ENCODE peak calls at places on chromosomes 2 and 18, in five cellular contexts. L is HFF-Myc, T is left cardiac atrium, A is NCI-H2081, W is GM23248. V is an unnamed sample.

GRCh38 chr18:74869904-74870863 is 272.5 kb downstream of the ZNF407 start:
- DNase-seq in L (no peak), T (no peak), A (no peak), W (no peak), V (no peak)

GRCh38 chr18:78721281-78721949 is 258.2 kb upstream of the SALL3 start:
- DNase-seq in L (no peak), T (no peak), A (no peak), W (no peak), V (no peak)

GRCh38 chr18:63963610-63964256 is 6.1 kb upstream of the SERPINB8 start:
- DNase-seq in L (peak), T (peak), A (peak), W (peak), V (peak)

GRCh38 chr2:10302479-10303173 is at the start of gene HPCAL1:
- DNase-seq in L (no peak), T (peak), A (peak), W (peak), V (peak)

GRCh38 chr2:195319112-195319460 is 337.9 kb upstream of the SLC39A10 start:
- DNase-seq in L (no peak), T (no peak), A (no peak), W (peak), V (no peak)

GRCh38 chr2:85481818-85482777 is 56.9 kb upstream of the MAT2A start:
- DNase-seq in L (no peak), T (no peak), A (no peak), W (no peak), V (no peak)

GRCh38 chr2:56295666-56296065 is 111.9 kb downstream of the CCDC85A start:
- DNase-seq in L (no peak), T (no peak), A (no peak), W (no peak), V (no peak)

GRCh38 chr2:501130-501529 is 176.1 kb downstream of the TMEM18 start:
- DNase-seq in L (no peak), T (no peak), A (no peak), W (peak), V (no peak)